ENCODE peak calls at places on chromosomes 13 and 19, in four cellular contexts. One of them, this sample, is unnamed.

GRCh38 chr13:32645854-32646253 is 59.6 kb downstream of the PDS5B start:
- DNase-seq in sigmoid colon: no peak
- DNase-seq in breast epithelium: no peak
- DNase-seq in ovary: no peak
- DNase-seq in this sample: no peak

GRCh38 chr13:108915095-108915633 is 285.8 kb downstream of the MYO16 start:
- DNase-seq in breast epithelium: no peak
- DNase-seq in ovary: no peak
- DNase-seq in sigmoid colon: no peak
- DNase-seq in this sample: no peak

GRCh38 chr13:54637377-54637776 is 1608.8 kb downstream of the OLFM4 start:
- DNase-seq in ovary: no peak
- DNase-seq in breast epithelium: no peak
- DNase-seq in sigmoid colon: no peak
- DNase-seq in this sample: no peak

GRCh38 chr13:110559429-110559943 is 2.0 kb downstream of the RAB20 start:
- DNase-seq in ovary: peak; percentile 59
- DNase-seq in breast epithelium: peak; percentile 57
- DNase-seq in sigmoid colon: peak; percentile 81
- DNase-seq in this sample: no peak

GRCh38 chr13:64928704-64929499 is 2301.2 kb downstream of the PCDH9 start:
- DNase-seq in sigmoid colon: no peak
- DNase-seq in breast epithelium: no peak
- DNase-seq in ovary: no peak
- DNase-seq in this sample: no peak

GRCh38 chr13:41418751-41419150 is 38.6 kb upstream of the RGCC start:
- DNase-seq in sigmoid colon: no peak
- DNase-seq in ovary: no peak
- DNase-seq in breast epithelium: no peak
- DNase-seq in this sample: no peak

GRCh38 chr19:29811125-29812079 is at the start of gene CCNE1:
- DNase-seq in ovary: peak; percentile 93
- DNase-seq in breast epithelium: peak; percentile 83
- DNase-seq in sigmoid colon: peak; percentile 96
- DNase-seq in this sample: peak; percentile 88

GRCh38 chr13:111531505-111531904 is 211.1 kb downstream of the TEX29 start:
- DNase-seq in ovary: no peak
- DNase-seq in breast epithelium: no peak
- DNase-seq in sigmoid colon: no peak
- DNase-seq in this sample: no peak

GRCh38 chr19:2957160-2957559 is 12.4 kb upstream of the ZNF77 start:
- DNase-seq in sigmoid colon: no peak
- DNase-seq in ovary: no peak
- DNase-seq in breast epithelium: no peak
- DNase-seq in this sample: no peak

GRCh38 chr19:2949939-2950285 is 5.1 kb upstream of the ZNF77 start:
- DNase-seq in ovary: no peak
- DNase-seq in breast epithelium: no peak
- DNase-seq in sigmoid colon: no peak
- DNase-seq in this sample: no peak

GRCh38 chr19:2950286-2951124 is 5.7 kb upstream of the ZNF77 start:
- DNase-seq in breast epithelium: peak; percentile 100
- DNase-seq in ovary: peak; percentile 100
- DNase-seq in sigmoid colon: peak; percentile 100
- DNase-seq in this sample: peak; percentile 100

DNA sequence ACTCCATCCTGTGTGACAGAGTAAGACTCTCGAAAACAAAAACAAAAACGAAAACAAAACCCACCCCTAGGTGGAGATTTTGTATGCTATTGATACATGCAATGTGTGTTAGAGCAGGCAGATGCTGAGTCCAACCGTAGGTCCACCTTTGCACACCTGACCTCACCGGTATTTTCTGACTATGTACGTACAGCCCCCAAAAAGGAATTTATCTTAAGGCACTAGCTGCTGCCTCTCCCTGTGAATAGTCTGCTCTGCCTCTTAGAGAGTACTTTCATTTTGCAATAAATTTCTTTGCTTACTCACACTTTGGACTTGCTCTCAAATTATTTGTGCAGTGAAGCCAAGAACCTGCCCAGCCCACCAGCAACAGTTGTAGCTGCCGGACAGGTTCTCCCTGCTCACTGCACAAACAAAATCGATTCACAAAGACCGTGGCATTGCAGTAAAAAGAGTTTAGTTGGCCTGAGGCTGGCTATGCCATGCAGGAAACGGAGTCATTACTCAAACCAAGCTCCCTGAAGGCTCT is 8.2 kb upstream of the ZNF77 start:
- DNase-seq in ovary: no peak
- DNase-seq in sigmoid colon: no peak
- DNase-seq in breast epithelium: peak; percentile 83
- DNase-seq in this sample: peak; percentile 92
- TF ChIP-seq POLR2A in ovary: no peak
- TF ChIP-seq POLR2A in sigmoid colon: peak; percentile 25
- TF ChIP-seq POLR2A in breast epithelium: no peak
- TF ChIP-seq POLR2A in this sample: peak; percentile 51

GRCh38 chr13:98433654-98434053 is 143.3 kb downstream of the STK24 start:
- DNase-seq in sigmoid colon: no peak
- DNase-seq in ovary: no peak
- DNase-seq in breast epithelium: no peak
- DNase-seq in this sample: no peak
- H3K4me1 ChIP-seq in sigmoid colon: no peaks in the 10 kb centered on the region
- H3K4me1 ChIP-seq in ovary: no peaks in the 10 kb centered on the region
- H3K4me1 ChIP-seq in breast epithelium: no peaks in the 10 kb centered on the region
- H3K4me1 ChIP-seq in this sample: no peaks in the 10 kb centered on the region

GRCh38 chr19:50723735-50724521 is 764 bp downstream of the CLEC11A start:
- DNase-seq in breast epithelium: peak; percentile 19
- DNase-seq in sigmoid colon: no peak
- DNase-seq in ovary: no peak
- DNase-seq in this sample: no peak
- TF ChIP-seq POLR2A in breast epithelium: no peak
- TF ChIP-seq POLR2A in sigmoid colon: no peak
- TF ChIP-seq POLR2A in ovary: no peak
- TF ChIP-seq POLR2A in this sample: no peak

DNA sequence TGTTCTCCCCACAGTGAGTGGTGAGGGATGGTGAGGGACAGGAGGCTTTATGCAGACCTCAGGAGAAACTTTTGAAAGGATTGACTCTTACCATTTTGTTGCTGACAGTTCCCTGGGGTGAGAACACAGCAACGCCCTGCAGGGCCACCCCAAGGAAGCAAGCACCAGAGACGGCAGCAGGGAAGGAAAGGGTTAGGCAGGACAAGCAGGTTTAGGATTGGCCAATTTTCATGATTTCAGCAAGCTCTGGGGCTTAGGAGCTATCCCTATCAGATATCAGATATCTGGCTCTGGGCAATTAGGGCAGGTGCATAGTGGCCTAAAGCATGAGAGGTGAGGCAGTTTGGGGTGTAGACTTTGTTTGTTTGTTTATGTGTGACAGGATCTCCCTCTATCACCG is 87.0 kb upstream of the LSM14A start:
- DNase-seq in breast epithelium: no peak
- DNase-seq in sigmoid colon: no peak
- DNase-seq in ovary: no peak
- DNase-seq in this sample: no peak
- H3K4me1 ChIP-seq in breast epithelium: no peaks in the 10 kb centered on the region
- H3K4me1 ChIP-seq in sigmoid colon: no peaks in the 10 kb centered on the region
- H3K4me1 ChIP-seq in ovary: peaks cover 6% of the 10 kb centered on the region
- H3K4me1 ChIP-seq in this sample: no peaks in the 10 kb centered on the region

DNA sequence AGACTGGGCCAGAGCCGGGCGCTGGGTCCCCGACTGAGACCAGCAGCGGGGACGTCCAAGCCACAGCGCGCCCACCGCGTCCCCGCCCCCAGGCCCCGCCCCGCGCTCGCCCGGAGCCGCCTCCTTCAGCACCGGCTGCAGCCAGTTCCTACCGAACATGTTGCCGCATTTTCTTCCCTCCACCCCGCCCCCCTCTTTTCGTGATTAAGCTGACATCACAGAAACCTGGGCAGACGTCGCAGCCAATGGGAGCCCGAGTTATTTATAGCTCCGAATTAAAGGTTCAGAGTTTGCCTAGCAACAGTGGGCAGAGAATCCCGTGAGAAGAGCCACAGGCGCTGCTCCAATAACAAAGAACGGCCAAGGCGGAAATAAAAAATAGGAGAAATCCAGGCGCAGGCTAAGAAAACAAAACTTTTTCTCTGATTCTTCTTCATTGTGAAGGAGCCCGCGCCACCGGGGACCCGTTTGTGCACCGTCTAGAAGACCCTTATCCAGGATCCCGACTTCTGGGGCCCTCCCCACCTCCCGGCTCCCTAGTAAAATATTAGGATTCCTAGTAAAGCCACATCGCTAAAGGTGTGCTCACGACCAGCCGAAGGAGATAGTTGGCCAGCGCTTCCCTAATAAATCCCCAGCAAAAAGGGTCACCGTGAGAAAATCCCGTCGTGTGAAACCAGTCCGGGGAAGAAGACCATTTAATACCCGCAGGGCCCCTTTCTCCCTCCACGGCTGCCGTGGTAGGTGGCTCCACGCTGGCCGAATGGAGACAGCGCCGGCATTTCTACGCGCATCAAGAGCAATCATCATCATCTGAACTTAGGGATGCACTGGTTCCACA is 61.7 kb downstream of the SERP2 start:
- DNase-seq in sigmoid colon: peak; percentile 99
- DNase-seq in ovary: peak; percentile 98
- DNase-seq in breast epithelium: peak; percentile 99
- DNase-seq in this sample: peak; percentile 99
- TF ChIP-seq POLR2A in sigmoid colon: peak; percentile 91
- TF ChIP-seq POLR2A in ovary: peak; percentile 79
- TF ChIP-seq POLR2A in breast epithelium: peak; percentile 81
- TF ChIP-seq POLR2A in this sample: peak; percentile 91

DNA sequence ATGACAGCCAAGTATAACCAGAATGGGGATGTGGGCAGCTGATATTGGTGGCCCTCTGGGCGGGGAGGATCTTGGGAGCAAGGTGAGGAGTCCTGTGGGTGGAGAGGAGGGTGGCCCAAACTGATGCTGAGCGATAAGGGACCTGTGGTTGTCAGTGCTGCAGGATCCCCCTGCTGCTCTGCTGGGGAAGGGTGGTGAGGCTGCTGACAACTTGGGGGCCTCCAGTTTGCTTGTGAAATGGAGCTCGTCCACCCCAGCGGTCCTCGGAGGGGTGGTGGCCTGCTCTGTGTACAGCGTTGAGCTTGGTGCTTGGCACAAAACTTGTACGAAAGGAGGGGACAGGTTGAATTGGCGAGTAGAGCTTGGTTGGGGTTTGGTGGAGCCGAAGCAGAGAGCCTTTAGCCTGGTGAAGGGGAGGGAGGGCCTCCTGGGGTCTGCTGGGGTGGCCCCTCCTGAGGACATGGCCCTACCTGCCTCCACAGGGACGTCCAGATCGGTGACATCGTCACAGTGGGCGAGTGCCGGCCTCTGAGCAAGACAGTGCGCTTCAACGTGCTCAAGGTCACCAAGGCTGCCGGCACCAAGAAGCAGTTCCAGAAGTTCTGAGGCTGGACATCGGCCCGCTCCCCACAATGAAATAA is 2.9 kb downstream of the RPS11 start:
- DNase-seq in ovary: no peak
- DNase-seq in breast epithelium: no peak
- DNase-seq in sigmoid colon: no peak
- DNase-seq in this sample: no peak
- H3K4me1 ChIP-seq in ovary: peaks cover 8% of the 10 kb centered on the region
- H3K4me1 ChIP-seq in breast epithelium: peaks cover 3% of the 10 kb centered on the region
- H3K4me1 ChIP-seq in sigmoid colon: peaks cover 35% of the 10 kb centered on the region
- H3K4me1 ChIP-seq in this sample: no peaks in the 10 kb centered on the region

GRCh38 chr19:42088471-42089190 is 12.7 kb downstream of the ZNF574 start:
- DNase-seq in breast epithelium: no peak
- DNase-seq in sigmoid colon: no peak
- DNase-seq in ovary: no peak
- DNase-seq in this sample: no peak
- TF ChIP-seq POLR2A in breast epithelium: no peak
- TF ChIP-seq POLR2A in sigmoid colon: no peak
- TF ChIP-seq POLR2A in ovary: no peak
- TF ChIP-seq POLR2A in this sample: no peak

DNA sequence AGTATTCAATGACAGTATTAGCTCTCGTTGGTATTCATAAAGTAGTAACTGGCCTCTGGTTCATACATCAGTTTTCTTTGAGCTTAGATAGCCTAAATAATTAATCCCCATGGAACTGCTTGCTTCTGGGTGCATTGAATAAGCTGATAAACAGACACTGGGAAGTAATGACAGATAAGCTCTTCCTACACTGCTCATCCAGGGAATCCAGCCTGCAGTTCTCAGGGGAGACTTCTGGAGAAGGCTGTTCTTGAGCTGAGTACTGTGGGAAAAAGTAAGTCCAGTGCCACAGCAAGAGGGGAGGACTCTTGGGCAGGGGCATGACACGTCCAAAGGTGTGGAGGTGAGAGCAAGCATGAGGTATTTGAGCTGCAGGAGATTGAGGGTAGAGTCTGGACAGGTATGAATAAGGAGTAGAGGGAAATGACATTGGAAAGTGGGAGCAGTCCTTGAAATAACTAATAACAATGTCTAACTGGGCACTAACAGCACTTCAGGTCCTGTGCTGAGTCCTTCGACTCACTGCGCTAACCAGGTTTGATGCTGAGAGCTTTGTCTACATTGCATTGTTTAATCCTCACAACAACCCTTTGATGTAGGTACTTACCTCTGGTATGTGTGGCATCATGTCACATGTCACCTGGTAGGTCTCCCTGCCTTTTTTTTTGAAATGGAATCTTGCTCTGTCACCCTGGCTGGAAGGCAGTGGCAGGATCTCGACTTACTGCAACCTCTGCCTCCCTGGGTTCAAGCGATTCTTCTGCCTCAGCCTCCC is 7.2 kb downstream of the GARRE1 start:
- DNase-seq in sigmoid colon: no peak
- DNase-seq in ovary: no peak
- DNase-seq in breast epithelium: no peak
- DNase-seq in this sample: no peak
- H3K4me1 ChIP-seq in sigmoid colon: peaks cover 34% of the 10 kb centered on the region
- H3K4me1 ChIP-seq in ovary: peaks cover 12% of the 10 kb centered on the region
- H3K4me1 ChIP-seq in breast epithelium: no peaks in the 10 kb centered on the region
- H3K4me1 ChIP-seq in this sample: peaks cover 10% of the 10 kb centered on the region

This sample was measured in prostate gland.